ENCODE peak calls at places on chromosomes 7 and 10, in five cellular contexts. One of them, this sample, is unnamed.

GRCh38 chr10:129659881-129660280 is 192.8 kb downstream of the MGMT start:
- DNase-seq in mucosa of gallbladder: no peak
- DNase-seq in caudate nucleus: no peak
- DNase-seq in activated naive CD4-positive, alpha-beta T cell treated with anti-CD3 and anti-CD28 coated beads, Interleukin-2, amount 10 ng/mL, durations not matched to agents 7 days and 5 days: no peak
- DNase-seq in activated CD4-positive, alpha-beta T cell treated with anti-CD3 and anti-CD28 coated beads, Interleukin-2, amount 10 ng/mL, durations not matched to agents 7 days and 5 days: no peak
- DNase-seq in this sample: no peak

GRCh38 chr7:100435401-100436304 is 644 bp downstream of the PPP1R35 start:
- DNase-seq in caudate nucleus: no peak
- DNase-seq in activated naive CD4-positive, alpha-beta T cell treated with anti-CD3 and anti-CD28 coated beads, Interleukin-2, amount 10 ng/mL, durations not matched to agents 7 days and 5 days: peak
- DNase-seq in activated CD4-positive, alpha-beta T cell treated with anti-CD3 and anti-CD28 coated beads, Interleukin-2, amount 10 ng/mL, durations not matched to agents 7 days and 5 days: peak
- DNase-seq in mucosa of gallbladder: peak
- DNase-seq in this sample: no peak

GRCh38 chr7:19369806-19370205 is 224.6 kb upstream of the FERD3L start:
- DNase-seq in mucosa of gallbladder: no peak
- DNase-seq in activated CD4-positive, alpha-beta T cell treated with anti-CD3 and anti-CD28 coated beads, Interleukin-2, amount 10 ng/mL, durations not matched to agents 7 days and 5 days: no peak
- DNase-seq in activated naive CD4-positive, alpha-beta T cell treated with anti-CD3 and anti-CD28 coated beads, Interleukin-2, amount 10 ng/mL, durations not matched to agents 7 days and 5 days: no peak
- DNase-seq in caudate nucleus: no peak
- DNase-seq in this sample: no peak

GRCh38 chr7:140049339-140050024 is 13.3 kb downstream of the PARP12 start:
- DNase-seq in activated CD4-positive, alpha-beta T cell treated with anti-CD3 and anti-CD28 coated beads, Interleukin-2, amount 10 ng/mL, durations not matched to agents 7 days and 5 days: no peak
- DNase-seq in caudate nucleus: no peak
- DNase-seq in mucosa of gallbladder: no peak
- DNase-seq in activated naive CD4-positive, alpha-beta T cell treated with anti-CD3 and anti-CD28 coated beads, Interleukin-2, amount 10 ng/mL, durations not matched to agents 7 days and 5 days: no peak
- DNase-seq in this sample: peak

GRCh38 chr10:110794808-110795207 is 76.9 kb upstream of the PDCD4 start:
- DNase-seq in activated naive CD4-positive, alpha-beta T cell treated with anti-CD3 and anti-CD28 coated beads, Interleukin-2, amount 10 ng/mL, durations not matched to agents 7 days and 5 days: no peak
- DNase-seq in activated CD4-positive, alpha-beta T cell treated with anti-CD3 and anti-CD28 coated beads, Interleukin-2, amount 10 ng/mL, durations not matched to agents 7 days and 5 days: no peak
- DNase-seq in mucosa of gallbladder: no peak
- DNase-seq in caudate nucleus: peak
- DNase-seq in this sample: peak

GRCh38 chr10:37671802-37672201 is 185.6 kb downstream of the ZNF248 start:
- DNase-seq in activated CD4-positive, alpha-beta T cell treated with anti-CD3 and anti-CD28 coated beads, Interleukin-2, amount 10 ng/mL, durations not matched to agents 7 days and 5 days: no peak
- DNase-seq in caudate nucleus: no peak
- DNase-seq in mucosa of gallbladder: no peak
- DNase-seq in activated naive CD4-positive, alpha-beta T cell treated with anti-CD3 and anti-CD28 coated beads, Interleukin-2, amount 10 ng/mL, durations not matched to agents 7 days and 5 days: no peak
- DNase-seq in this sample: no peak

GRCh38 chr10:99920486-99920885 is 89.3 kb downstream of the DNMBP start:
- DNase-seq in activated CD4-positive, alpha-beta T cell treated with anti-CD3 and anti-CD28 coated beads, Interleukin-2, amount 10 ng/mL, durations not matched to agents 7 days and 5 days: no peak
- DNase-seq in caudate nucleus: no peak
- DNase-seq in mucosa of gallbladder: no peak
- DNase-seq in activated naive CD4-positive, alpha-beta T cell treated with anti-CD3 and anti-CD28 coated beads, Interleukin-2, amount 10 ng/mL, durations not matched to agents 7 days and 5 days: no peak
- DNase-seq in this sample: no peak

GRCh38 chr7:5634107-5634950 is 147.1 kb downstream of the RNF216 start:
- DNase-seq in caudate nucleus: peak
- DNase-seq in activated CD4-positive, alpha-beta T cell treated with anti-CD3 and anti-CD28 coated beads, Interleukin-2, amount 10 ng/mL, durations not matched to agents 7 days and 5 days: no peak
- DNase-seq in activated naive CD4-positive, alpha-beta T cell treated with anti-CD3 and anti-CD28 coated beads, Interleukin-2, amount 10 ng/mL, durations not matched to agents 7 days and 5 days: no peak
- DNase-seq in mucosa of gallbladder: peak
- DNase-seq in this sample: peak

GRCh38 chr10:58175990-58176910 is 91.4 kb downstream of the IPMK start:
- DNase-seq in activated CD4-positive, alpha-beta T cell treated with anti-CD3 and anti-CD28 coated beads, Interleukin-2, amount 10 ng/mL, durations not matched to agents 7 days and 5 days: no peak
- DNase-seq in caudate nucleus: no peak
- DNase-seq in mucosa of gallbladder: no peak
- DNase-seq in activated naive CD4-positive, alpha-beta T cell treated with anti-CD3 and anti-CD28 coated beads, Interleukin-2, amount 10 ng/mL, durations not matched to agents 7 days and 5 days: no peak
- DNase-seq in this sample: no peak

GRCh38 chr10:124093076-124093773 is at the start of gene CHST15:
- DNase-seq in caudate nucleus: peak
- DNase-seq in mucosa of gallbladder: peak
- DNase-seq in activated naive CD4-positive, alpha-beta T cell treated with anti-CD3 and anti-CD28 coated beads, Interleukin-2, amount 10 ng/mL, durations not matched to agents 7 days and 5 days: peak
- DNase-seq in activated CD4-positive, alpha-beta T cell treated with anti-CD3 and anti-CD28 coated beads, Interleukin-2, amount 10 ng/mL, durations not matched to agents 7 days and 5 days: no peak
- DNase-seq in this sample: peak

GRCh38 chr10:68901106-68901927 is at the start of gene DDX50:
- DNase-seq in activated naive CD4-positive, alpha-beta T cell treated with anti-CD3 and anti-CD28 coated beads, Interleukin-2, amount 10 ng/mL, durations not matched to agents 7 days and 5 days: peak
- DNase-seq in caudate nucleus: peak
- DNase-seq in mucosa of gallbladder: peak
- DNase-seq in activated CD4-positive, alpha-beta T cell treated with anti-CD3 and anti-CD28 coated beads, Interleukin-2, amount 10 ng/mL, durations not matched to agents 7 days and 5 days: peak
- DNase-seq in this sample: peak

GRCh38 chr10:72659694-72660093 is 32.2 kb upstream of the MCU start:
- DNase-seq in caudate nucleus: no peak
- DNase-seq in mucosa of gallbladder: no peak
- DNase-seq in activated naive CD4-positive, alpha-beta T cell treated with anti-CD3 and anti-CD28 coated beads, Interleukin-2, amount 10 ng/mL, durations not matched to agents 7 days and 5 days: no peak
- DNase-seq in activated CD4-positive, alpha-beta T cell treated with anti-CD3 and anti-CD28 coated beads, Interleukin-2, amount 10 ng/mL, durations not matched to agents 7 days and 5 days: no peak
- DNase-seq in this sample: no peak

GRCh38 chr7:38222481-38223096 is 44.5 kb downstream of the STARD3NL start:
- DNase-seq in mucosa of gallbladder: peak
- DNase-seq in caudate nucleus: no peak
- DNase-seq in activated CD4-positive, alpha-beta T cell treated with anti-CD3 and anti-CD28 coated beads, Interleukin-2, amount 10 ng/mL, durations not matched to agents 7 days and 5 days: peak
- DNase-seq in activated naive CD4-positive, alpha-beta T cell treated with anti-CD3 and anti-CD28 coated beads, Interleukin-2, amount 10 ng/mL, durations not matched to agents 7 days and 5 days: no peak
- DNase-seq in this sample: no peak

GRCh38 chr7:21851445-21852043 is 94.2 kb downstream of the CDCA7L start:
- DNase-seq in mucosa of gallbladder: no peak
- DNase-seq in caudate nucleus: no peak
- DNase-seq in activated CD4-positive, alpha-beta T cell treated with anti-CD3 and anti-CD28 coated beads, Interleukin-2, amount 10 ng/mL, durations not matched to agents 7 days and 5 days: no peak
- DNase-seq in activated naive CD4-positive, alpha-beta T cell treated with anti-CD3 and anti-CD28 coated beads, Interleukin-2, amount 10 ng/mL, durations not matched to agents 7 days and 5 days: no peak
- DNase-seq in this sample: no peak

GRCh38 chr10:34183397-34183796 is 631.7 kb downstream of the PARD3 start:
- DNase-seq in caudate nucleus: no peak
- DNase-seq in activated CD4-positive, alpha-beta T cell treated with anti-CD3 and anti-CD28 coated beads, Interleukin-2, amount 10 ng/mL, durations not matched to agents 7 days and 5 days: no peak
- DNase-seq in mucosa of gallbladder: no peak
- DNase-seq in activated naive CD4-positive, alpha-beta T cell treated with anti-CD3 and anti-CD28 coated beads, Interleukin-2, amount 10 ng/mL, durations not matched to agents 7 days and 5 days: no peak
- DNase-seq in this sample: no peak

GRCh38 chr10:132464256-132465192 is 67.5 kb downstream of the PWWP2B start:
- DNase-seq in activated CD4-positive, alpha-beta T cell treated with anti-CD3 and anti-CD28 coated beads, Interleukin-2, amount 10 ng/mL, durations not matched to agents 7 days and 5 days: no peak
- DNase-seq in caudate nucleus: peak
- DNase-seq in activated naive CD4-positive, alpha-beta T cell treated with anti-CD3 and anti-CD28 coated beads, Interleukin-2, amount 10 ng/mL, durations not matched to agents 7 days and 5 days: peak
- DNase-seq in mucosa of gallbladder: peak
- DNase-seq in this sample: peak

GRCh38 chr7:19648791-19649190 is 60.0 kb downstream of the POLR1F start:
- DNase-seq in activated naive CD4-positive, alpha-beta T cell treated with anti-CD3 and anti-CD28 coated beads, Interleukin-2, amount 10 ng/mL, durations not matched to agents 7 days and 5 days: no peak
- DNase-seq in activated CD4-positive, alpha-beta T cell treated with anti-CD3 and anti-CD28 coated beads, Interleukin-2, amount 10 ng/mL, durations not matched to agents 7 days and 5 days: no peak
- DNase-seq in caudate nucleus: no peak
- DNase-seq in mucosa of gallbladder: no peak
- DNase-seq in this sample: no peak

GRCh38 chr10:103395754-103396066 is 565 bp downstream of the ATP5MK start:
- DNase-seq in activated naive CD4-positive, alpha-beta T cell treated with anti-CD3 and anti-CD28 coated beads, Interleukin-2, amount 10 ng/mL, durations not matched to agents 7 days and 5 days: peak
- DNase-seq in mucosa of gallbladder: no peak
- DNase-seq in activated CD4-positive, alpha-beta T cell treated with anti-CD3 and anti-CD28 coated beads, Interleukin-2, amount 10 ng/mL, durations not matched to agents 7 days and 5 days: no peak
- DNase-seq in caudate nucleus: no peak
- DNase-seq in this sample: no peak

GRCh38 chr7:49001610-49002033 is 77.3 kb downstream of the CDC14C start:
- DNase-seq in mucosa of gallbladder: no peak
- DNase-seq in activated naive CD4-positive, alpha-beta T cell treated with anti-CD3 and anti-CD28 coated beads, Interleukin-2, amount 10 ng/mL, durations not matched to agents 7 days and 5 days: no peak
- DNase-seq in caudate nucleus: no peak
- DNase-seq in activated CD4-positive, alpha-beta T cell treated with anti-CD3 and anti-CD28 coated beads, Interleukin-2, amount 10 ng/mL, durations not matched to agents 7 days and 5 days: peak
- DNase-seq in this sample: no peak

GRCh38 chr7:104956753-104957450 is 57.1 kb upstream of the KMT2E start:
- DNase-seq in activated CD4-positive, alpha-beta T cell treated with anti-CD3 and anti-CD28 coated beads, Interleukin-2, amount 10 ng/mL, durations not matched to agents 7 days and 5 days: peak
- DNase-seq in caudate nucleus: no peak
- DNase-seq in activated naive CD4-positive, alpha-beta T cell treated with anti-CD3 and anti-CD28 coated beads, Interleukin-2, amount 10 ng/mL, durations not matched to agents 7 days and 5 days: peak
- DNase-seq in mucosa of gallbladder: no peak
- DNase-seq in this sample: no peak

GRCh38 chr7:143375298-143376034 is 5.7 kb upstream of the ZYX start:
- DNase-seq in activated CD4-positive, alpha-beta T cell treated with anti-CD3 and anti-CD28 coated beads, Interleukin-2, amount 10 ng/mL, durations not matched to agents 7 days and 5 days: peak
- DNase-seq in caudate nucleus: no peak
- DNase-seq in mucosa of gallbladder: no peak
- DNase-seq in activated naive CD4-positive, alpha-beta T cell treated with anti-CD3 and anti-CD28 coated beads, Interleukin-2, amount 10 ng/mL, durations not matched to agents 7 days and 5 days: peak
- DNase-seq in this sample: no peak

GRCh38 chr10:63217120-63217605 is 84.0 kb downstream of the NRBF2 start:
- DNase-seq in activated naive CD4-positive, alpha-beta T cell treated with anti-CD3 and anti-CD28 coated beads, Interleukin-2, amount 10 ng/mL, durations not matched to agents 7 days and 5 days: peak
- DNase-seq in caudate nucleus: no peak
- DNase-seq in activated CD4-positive, alpha-beta T cell treated with anti-CD3 and anti-CD28 coated beads, Interleukin-2, amount 10 ng/mL, durations not matched to agents 7 days and 5 days: peak
- DNase-seq in mucosa of gallbladder: no peak
- DNase-seq in this sample: no peak

GRCh38 chr10:68184546-68184945 is 47.4 kb downstream of the ATOH7 start:
- DNase-seq in activated CD4-positive, alpha-beta T cell treated with anti-CD3 and anti-CD28 coated beads, Interleukin-2, amount 10 ng/mL, durations not matched to agents 7 days and 5 days: no peak
- DNase-seq in mucosa of gallbladder: no peak
- DNase-seq in caudate nucleus: no peak
- DNase-seq in activated naive CD4-positive, alpha-beta T cell treated with anti-CD3 and anti-CD28 coated beads, Interleukin-2, amount 10 ng/mL, durations not matched to agents 7 days and 5 days: no peak
- DNase-seq in this sample: no peak

GRCh38 chr7:24917510-24918239 is 62.3 kb downstream of the OSBPL3 start:
- DNase-seq in mucosa of gallbladder: no peak
- DNase-seq in activated CD4-positive, alpha-beta T cell treated with anti-CD3 and anti-CD28 coated beads, Interleukin-2, amount 10 ng/mL, durations not matched to agents 7 days and 5 days: no peak
- DNase-seq in caudate nucleus: no peak
- DNase-seq in activated naive CD4-positive, alpha-beta T cell treated with anti-CD3 and anti-CD28 coated beads, Interleukin-2, amount 10 ng/mL, durations not matched to agents 7 days and 5 days: no peak
- DNase-seq in this sample: no peak

GRCh38 chr10:89419548-89419947 is 5.2 kb downstream of the IFIT5 start:
- DNase-seq in caudate nucleus: no peak
- DNase-seq in activated CD4-positive, alpha-beta T cell treated with anti-CD3 and anti-CD28 coated beads, Interleukin-2, amount 10 ng/mL, durations not matched to agents 7 days and 5 days: no peak
- DNase-seq in mucosa of gallbladder: no peak
- DNase-seq in activated naive CD4-positive, alpha-beta T cell treated with anti-CD3 and anti-CD28 coated beads, Interleukin-2, amount 10 ng/mL, durations not matched to agents 7 days and 5 days: no peak
- DNase-seq in this sample: no peak

GRCh38 chr7:22549667-22550513 is 49.9 kb upstream of the STEAP1B start:
- DNase-seq in caudate nucleus: no peak
- DNase-seq in activated naive CD4-positive, alpha-beta T cell treated with anti-CD3 and anti-CD28 coated beads, Interleukin-2, amount 10 ng/mL, durations not matched to agents 7 days and 5 days: peak
- DNase-seq in mucosa of gallbladder: no peak
- DNase-seq in activated CD4-positive, alpha-beta T cell treated with anti-CD3 and anti-CD28 coated beads, Interleukin-2, amount 10 ng/mL, durations not matched to agents 7 days and 5 days: peak
- DNase-seq in this sample: no peak

GRCh38 chr10:3784510-3785250 is at the start of gene KLF6:
- DNase-seq in activated CD4-positive, alpha-beta T cell treated with anti-CD3 and anti-CD28 coated beads, Interleukin-2, amount 10 ng/mL, durations not matched to agents 7 days and 5 days: peak
- DNase-seq in caudate nucleus: no peak
- DNase-seq in activated naive CD4-positive, alpha-beta T cell treated with anti-CD3 and anti-CD28 coated beads, Interleukin-2, amount 10 ng/mL, durations not matched to agents 7 days and 5 days: no peak
- DNase-seq in mucosa of gallbladder: no peak
- DNase-seq in this sample: no peak

GRCh38 chr7:20542594-20542993 is 72.9 kb upstream of the ABCB5 start:
- DNase-seq in activated naive CD4-positive, alpha-beta T cell treated with anti-CD3 and anti-CD28 coated beads, Interleukin-2, amount 10 ng/mL, durations not matched to agents 7 days and 5 days: no peak
- DNase-seq in caudate nucleus: no peak
- DNase-seq in activated CD4-positive, alpha-beta T cell treated with anti-CD3 and anti-CD28 coated beads, Interleukin-2, amount 10 ng/mL, durations not matched to agents 7 days and 5 days: no peak
- DNase-seq in mucosa of gallbladder: no peak
- DNase-seq in this sample: no peak

GRCh38 chr7:108311446-108312168 is 144.6 kb downstream of the NRCAM start:
- DNase-seq in activated CD4-positive, alpha-beta T cell treated with anti-CD3 and anti-CD28 coated beads, Interleukin-2, amount 10 ng/mL, durations not matched to agents 7 days and 5 days: no peak
- DNase-seq in caudate nucleus: no peak
- DNase-seq in mucosa of gallbladder: no peak
- DNase-seq in activated naive CD4-positive, alpha-beta T cell treated with anti-CD3 and anti-CD28 coated beads, Interleukin-2, amount 10 ng/mL, durations not matched to agents 7 days and 5 days: no peak
- DNase-seq in this sample: no peak

GRCh38 chr10:94088926-94089381 is 95.2 kb downstream of the PLCE1 start:
- DNase-seq in activated naive CD4-positive, alpha-beta T cell treated with anti-CD3 and anti-CD28 coated beads, Interleukin-2, amount 10 ng/mL, durations not matched to agents 7 days and 5 days: no peak
- DNase-seq in mucosa of gallbladder: no peak
- DNase-seq in caudate nucleus: no peak
- DNase-seq in activated CD4-positive, alpha-beta T cell treated with anti-CD3 and anti-CD28 coated beads, Interleukin-2, amount 10 ng/mL, durations not matched to agents 7 days and 5 days: no peak
- DNase-seq in this sample: no peak

GRCh38 chr10:3054816-3055202 is 12.5 kb upstream of the PFKP start:
- DNase-seq in activated CD4-positive, alpha-beta T cell treated with anti-CD3 and anti-CD28 coated beads, Interleukin-2, amount 10 ng/mL, durations not matched to agents 7 days and 5 days: no peak
- DNase-seq in caudate nucleus: no peak
- DNase-seq in mucosa of gallbladder: no peak
- DNase-seq in activated naive CD4-positive, alpha-beta T cell treated with anti-CD3 and anti-CD28 coated beads, Interleukin-2, amount 10 ng/mL, durations not matched to agents 7 days and 5 days: no peak
- DNase-seq in this sample: peak

GRCh38 chr7:142375710-142376313 is 118.0 kb upstream of the PRSS58 start:
- DNase-seq in activated naive CD4-positive, alpha-beta T cell treated with anti-CD3 and anti-CD28 coated beads, Interleukin-2, amount 10 ng/mL, durations not matched to agents 7 days and 5 days: peak
- DNase-seq in caudate nucleus: no peak
- DNase-seq in activated CD4-positive, alpha-beta T cell treated with anti-CD3 and anti-CD28 coated beads, Interleukin-2, amount 10 ng/mL, durations not matched to agents 7 days and 5 days: no peak
- DNase-seq in mucosa of gallbladder: peak
- DNase-seq in this sample: no peak

GRCh38 chr7:24602860-24603456 is 29.7 kb downstream of the PALS2 start:
- DNase-seq in mucosa of gallbladder: no peak
- DNase-seq in caudate nucleus: no peak
- DNase-seq in activated CD4-positive, alpha-beta T cell treated with anti-CD3 and anti-CD28 coated beads, Interleukin-2, amount 10 ng/mL, durations not matched to agents 7 days and 5 days: no peak
- DNase-seq in activated naive CD4-positive, alpha-beta T cell treated with anti-CD3 and anti-CD28 coated beads, Interleukin-2, amount 10 ng/mL, durations not matched to agents 7 days and 5 days: no peak
- DNase-seq in this sample: no peak

GRCh38 chr10:119521443-119522204 is 20.9 kb downstream of the RGS10 start:
- DNase-seq in caudate nucleus: no peak
- DNase-seq in activated CD4-positive, alpha-beta T cell treated with anti-CD3 and anti-CD28 coated beads, Interleukin-2, amount 10 ng/mL, durations not matched to agents 7 days and 5 days: no peak
- DNase-seq in mucosa of gallbladder: no peak
- DNase-seq in activated naive CD4-positive, alpha-beta T cell treated with anti-CD3 and anti-CD28 coated beads, Interleukin-2, amount 10 ng/mL, durations not matched to agents 7 days and 5 days: no peak
- DNase-seq in this sample: no peak

GRCh38 chr7:42272793-42273665 is 36.0 kb upstream of the GLI3 start:
- DNase-seq in mucosa of gallbladder: no peak
- DNase-seq in caudate nucleus: no peak
- DNase-seq in activated naive CD4-positive, alpha-beta T cell treated with anti-CD3 and anti-CD28 coated beads, Interleukin-2, amount 10 ng/mL, durations not matched to agents 7 days and 5 days: no peak
- DNase-seq in activated CD4-positive, alpha-beta T cell treated with anti-CD3 and anti-CD28 coated beads, Interleukin-2, amount 10 ng/mL, durations not matched to agents 7 days and 5 days: no peak
- DNase-seq in this sample: no peak

GRCh38 chr10:131771634-131772358 is 129.0 kb upstream of the PPP2R2D start:
- DNase-seq in activated CD4-positive, alpha-beta T cell treated with anti-CD3 and anti-CD28 coated beads, Interleukin-2, amount 10 ng/mL, durations not matched to agents 7 days and 5 days: no peak
- DNase-seq in activated naive CD4-positive, alpha-beta T cell treated with anti-CD3 and anti-CD28 coated beads, Interleukin-2, amount 10 ng/mL, durations not matched to agents 7 days and 5 days: no peak
- DNase-seq in mucosa of gallbladder: no peak
- DNase-seq in caudate nucleus: no peak
- DNase-seq in this sample: no peak